ENCODE peak calls at places on chromosomes 12 and 14, in four cellular contexts. Q is A549, O is HepG2, S is H1. X is an unnamed sample.
A peak's percentile ranks its signal among the peaks of the same experiment; 100 is the strongest.

GRCh38 chr12:118188690-118189371 is 52.9 kb downstream of the PEBP1 start:
- DNase-seq in S (no peak), O (no peak), Q (no peak), X (no peak)

GRCh38 chr12:51785906-51786305 is 62.6 kb downstream of the FIGNL2 start:
- DNase-seq in S (no peak), O (no peak), Q (no peak), X (no peak)

GRCh38 chr12:50984899-50985298 is 32.6 kb downstream of the HIGD1C start:
- DNase-seq in Q (no peak), S (no peak), O (no peak), X (no peak)

GRCh38 chr12:116171549-116171948 is 105.9 kb downstream of the MED13L start:
- DNase-seq in S (no peak), Q (no peak), O (no peak), X (no peak)

GRCh38 chr14:74240794-74241610 is 1.8 kb downstream of the VSX2 start:
- DNase-seq in O (no peak), S (no peak), Q (no peak), X (no peak)

GRCh38 chr14:71231521-71232393 is 324.5 kb downstream of the PCNX1 start:
- DNase-seq in S (no peak), Q (no peak), O (no peak), X (peak; percentile 11)

GRCh38 chr12:128787827-128788226 is 35.9 kb downstream of the SLC15A4 start:
- DNase-seq in Q (no peak), S (no peak), O (no peak), X (no peak)

GRCh38 chr12:79975143-79975542 is 40.2 kb upstream of the PPP1R12A start:
- DNase-seq in O (no peak), S (no peak), Q (no peak), X (no peak)

GRCh38 chr12:7588703-7589329 is 76.9 kb downstream of the APOBEC1 start:
- DNase-seq in Q (peak; percentile 80), S (no peak), O (peak; percentile 69), X (peak; percentile 37)

GRCh38 chr12:57093412-57094193 is 4.7 kb downstream of the NAB2 start:
- DNase-seq in Q (peak; percentile 59), S (no peak), O (no peak), X (peak; percentile 93)

GRCh38 chr14:60647081-60647836 is 2.0 kb downstream of the SIX1 start:
- DNase-seq in Q (peak; percentile 54), O (peak; percentile 32), S (no peak), X (no peak)

GRCh38 chr12:12091977-12092663 is 21.4 kb downstream of the BCL2L14 start:
- DNase-seq in O (peak; percentile 14), S (no peak), Q (no peak), X (no peak)

GRCh38 chr12:21065845-21066244 is 65.1 kb upstream of the SLCO1B1 start:
- DNase-seq in O (no peak), S (no peak), Q (peak; percentile 53), X (no peak)

GRCh38 chr14:22427771-22428228 is 161.2 kb downstream of the DAD1 start:
- DNase-seq in O (peak; percentile 81), S (no peak), Q (peak; percentile 14), X (no peak)

GRCh38 chr12:106764738-106765137 is 9.7 kb upstream of the RIC8B start:
- DNase-seq in S (no peak), O (no peak), Q (peak; percentile 24), X (no peak)

GRCh38 chr14:65019944-65020566 is 33.4 kb downstream of the FNTB start:
- DNase-seq in Q (peak; percentile 80), O (peak; percentile 85), S (no peak), X (peak; percentile 52)

GRCh38 chr12:95054206-95054605 is 19.2 kb downstream of the NR2C1 start:
- DNase-seq in S (no peak), Q (no peak), O (no peak), X (no peak)

GRCh38 chr12:67096533-67097318 is 172.4 kb upstream of the CAND1 start:
- DNase-seq in O (no peak), S (no peak), Q (no peak), X (no peak)

GRCh38 chr12:75488553-75488952 is 8.0 kb downstream of the GLIPR1 start:
- DNase-seq in S (no peak), O (peak; percentile 12), Q (peak; percentile 59), X (peak; percentile 25)

GRCh38 chr14:31263485-31264133 is 56.0 kb upstream of the HECTD1 start:
- DNase-seq in S (peak; percentile 21), O (peak; percentile 91), Q (peak; percentile 77), X (no peak)

GRCh38 chr14:61614693-61615092 is 80.6 kb upstream of the HIF1A start:
- DNase-seq in Q (no peak), O (no peak), S (no peak), X (no peak)

GRCh38 chr14:33509454-33509853 is 441.4 kb downstream of the EGLN3 start:
- DNase-seq in S (no peak), Q (no peak), O (no peak), X (no peak)

GRCh38 chr14:33509927-33510535 is 440.8 kb downstream of the EGLN3 start:
- DNase-seq in S (no peak), O (no peak), Q (no peak), X (no peak)

GRCh38 chr14:33515441-33515840 is 435.4 kb downstream of the EGLN3 start:
- DNase-seq in Q (no peak), O (no peak), S (no peak), X (no peak)

GRCh38 chr14:33510991-33511390 is 439.9 kb downstream of the EGLN3 start:
- DNase-seq in S (no peak), O (no peak), Q (no peak), X (no peak)

DNA sequence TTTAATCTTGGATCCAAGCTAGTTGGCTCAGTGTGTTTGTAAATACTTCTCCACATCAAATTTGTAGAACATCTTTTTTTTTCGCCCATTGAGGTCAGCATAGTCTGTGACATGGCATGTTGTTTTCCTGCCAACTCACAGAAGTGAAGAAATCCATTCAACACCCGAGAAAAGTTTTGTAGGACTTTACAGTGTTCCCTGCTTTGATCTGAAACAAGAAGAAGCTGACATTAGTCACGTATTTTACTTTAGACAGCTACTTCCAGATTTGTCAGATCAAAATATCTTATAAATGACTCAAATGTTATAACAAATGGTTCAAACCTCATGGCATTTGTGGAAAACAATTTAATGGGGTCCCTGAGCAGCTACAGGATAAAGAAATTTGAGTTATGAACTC is 438.7 kb downstream of the EGLN3 start:
- DNase-seq in Q (no peak), S (no peak), O (no peak), X (no peak)
- TF ChIP-seq RFX5 in Q (no peak), S (no peak), O (no peak), X (no peak)

GRCh38 chr14:21109377-21110260 is 8.8 kb downstream of the TMEM253 start:
- DNase-seq in Q (no peak), S (no peak), O (peak; percentile 79), X (no peak)
- TF ChIP-seq MAFK in Q (no peak), S (no peak), O (no peak), X (no peak)

GRCh38 chr14:37093364-37093763 is 79.0 kb downstream of the SLC25A21 start:
- DNase-seq in Q (no peak), S (no peak), O (no peak), X (no peak)
- TF ChIP-seq PHF8 in Q (no peak), S (no peak), O (no peak), X (no peak)

GRCh38 chr12:53232641-53233538 is 881 bp upstream of the RARG start:
- DNase-seq in S (no peak), Q (peak; percentile 47), O (no peak), X (no peak)
- TF ChIP-seq RFX5 in S (no peak), Q (no peak), O (no peak), X (no peak)